ENCODE peak calls at places on chromosomes 12 and 14, in eight cellular contexts. W, S, J, R, D, Z, N and A are unnamed samples.
A peak's percentile ranks its signal among the peaks of the same experiment; 100 is the strongest.

GRCh38 chr12:49873361-49873934 is 30.3 kb downstream of the FAIM2 start:
- DNase-seq in R (no peak), D (no peak), N (no peak), Z (no peak), S (no peak), W (no peak), J (no peak), A (no peak)

GRCh38 chr12:121224591-121224990 is 14.7 kb downstream of the P2RX4 start:
- DNase-seq in S (no peak), J (no peak), D (peak; percentile 42), N (no peak), W (no peak), Z (no peak), R (peak; percentile 52), A (no peak)

GRCh38 chr14:69324341-69324931 is 64.5 kb downstream of the GALNT16 start:
- DNase-seq in Z (peak; percentile 55), S (no peak), W (no peak), N (no peak), R (no peak), D (no peak), J (no peak), A (no peak)

GRCh38 chr12:108425238-108425795 is 86.2 kb upstream of the CMKLR1 start:
- DNase-seq in W (no peak), S (no peak), Z (no peak), N (no peak), D (no peak), J (no peak), R (no peak), A (no peak)

GRCh38 chr12:117408161-117408791 is 46.9 kb upstream of the NOS1 start:
- DNase-seq in J (no peak), W (peak; percentile 56), D (no peak), N (no peak), R (no peak), S (no peak), Z (no peak), A (no peak)

GRCh38 chr12:55816876-55817351 is 610 bp downstream of the SARNP start:
- DNase-seq in S (no peak), R (no peak), D (no peak), J (no peak), Z (no peak), N (no peak), W (no peak), A (no peak)

GRCh38 chr14:24965934-24966593 is 83.9 kb downstream of the STXBP6 start:
- DNase-seq in S (peak; percentile 40), Z (no peak), N (peak; percentile 25), R (no peak), W (no peak), J (peak; percentile 97), D (no peak), A (peak; percentile 43)

GRCh38 chr14:65243766-65244442 is 141.6 kb upstream of the MAX start:
- DNase-seq in R (no peak), W (no peak), N (no peak), Z (peak; percentile 34), S (no peak), D (no peak), J (no peak), A (peak; percentile 52)

GRCh38 chr12:82174383-82174782 is 183.8 kb downstream of the CCDC59 start:
- DNase-seq in R (no peak), J (no peak), N (no peak), S (no peak), Z (no peak), D (no peak), W (no peak), A (no peak)

DNA sequence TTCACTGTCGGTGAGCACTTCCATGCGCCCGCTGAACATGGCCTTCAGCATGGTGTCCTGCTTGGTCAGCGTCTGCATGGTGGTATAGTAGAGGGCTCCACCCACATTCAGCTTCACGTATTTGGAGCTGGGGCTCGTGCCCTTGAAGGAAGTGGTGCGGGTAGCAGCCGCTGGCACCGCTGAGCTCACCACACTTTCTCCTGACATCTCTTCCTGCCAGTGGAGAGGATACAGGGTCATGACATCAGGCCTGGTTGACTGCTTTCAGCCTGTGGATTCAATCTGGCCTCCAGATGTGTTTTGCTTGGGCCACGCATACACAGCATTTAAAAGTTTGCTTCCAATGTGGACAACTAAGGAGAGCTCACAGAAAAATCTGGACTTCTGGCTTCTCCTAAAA is 7.6 kb downstream of the KCTD10 start:
- DNase-seq in W (no peak), Z (no peak), R (no peak), S (no peak), J (no peak), N (no peak), D (no peak), A (no peak)
- H3K27ac ChIP-seq in W (no peak overlapping the region), Z (peak overlapping the region; percentile 95), R (no peak overlapping the region), S (no peak overlapping the region), J (no peak overlapping the region), N (no peak overlapping the region), D (no peak overlapping the region), A (no peak overlapping the region)

GRCh38 chr14:40413146-40413545 is 980.9 kb upstream of the FBXO33 start:
- DNase-seq in Z (no peak), R (no peak), S (no peak), D (no peak), W (no peak), N (no peak), J (no peak), A (no peak)

GRCh38 chr14:40417777-40418401 is 985.7 kb upstream of the FBXO33 start:
- DNase-seq in S (peak; percentile 32), Z (no peak), N (no peak), W (no peak), D (no peak), R (no peak), J (peak; percentile 36), A (no peak)
- H3K4me3 ChIP-seq in S (no peak overlapping the region), Z (no peak overlapping the region), N (no peak overlapping the region), W (no peak overlapping the region), D (no peak overlapping the region), R (no peak overlapping the region), J (no peak overlapping the region), A (no peak overlapping the region)

GRCh38 chr14:101020971-101021370 is 117.4 kb upstream of the RTL1 start:
- DNase-seq in J (no peak), R (no peak), Z (peak; percentile 49), D (no peak), S (no peak), N (no peak), W (peak; percentile 3), A (no peak)
- H3K9me3 ChIP-seq in J (no peaks in the 10 kb centered on the region), R (no peaks in the 10 kb centered on the region), Z (no peaks in the 10 kb centered on the region), D (no peaks in the 10 kb centered on the region), S (no peaks in the 10 kb centered on the region), N (no peaks in the 10 kb centered on the region), W (no peaks in the 10 kb centered on the region), A (peaks cover 2% of the 10 kb centered on the region)

GRCh38 chr14:101730626-101731186 is 30.8 kb upstream of the PPP2R5C start:
- DNase-seq in S (no peak), J (no peak), D (no peak), W (no peak), N (no peak), Z (no peak), R (no peak), A (no peak)
- H3K27ac ChIP-seq in S (peak overlapping the region; percentile 92), J (peak overlapping the region; percentile 46), D (peak overlapping the region; percentile 86), W (no peak overlapping the region), N (no peak overlapping the region), Z (no peak overlapping the region), R (peak overlapping the region; percentile 76), A (no peak overlapping the region)

GRCh38 chr12:115569694-115570093 is 707.8 kb downstream of the MED13L start:
- DNase-seq in N (no peak), J (no peak), Z (no peak), W (no peak), S (no peak), R (no peak), D (no peak), A (no peak)
- H3K4me3 ChIP-seq in N (no peak overlapping the region), J (no peak overlapping the region), Z (no peak overlapping the region), W (no peak overlapping the region), S (no peak overlapping the region), R (no peak overlapping the region), D (no peak overlapping the region), A (no peak overlapping the region)